ENCODE peak calls at places on chromosomes 1 and 21, in seven cellular contexts. I, M, S, F, N, R and O are unnamed samples.

GRCh38 chr21:27424601-27425000 is 457.7 kb upstream of the ADAMTS5 start:
- DNase-seq in I (no peak), M (peak), S (no peak), F (no peak), N (peak), R (no peak), O (no peak)

GRCh38 chr1:202958544-202959275 is 598 bp upstream of the ADIPOR1 start:
- DNase-seq in I (no peak), M (no peak), S (no peak), F (no peak), N (no peak), R (no peak), O (no peak)

GRCh38 chr1:34923490-34923889 is 6.0 kb downstream of the DLGAP3 start:
- DNase-seq in I (no peak), M (no peak), S (no peak), F (no peak), N (no peak), R (no peak), O (no peak)

GRCh38 chr1:190000365-190000872 is 477.2 kb downstream of the BRINP3 start:
- DNase-seq in I (no peak), M (no peak), S (no peak), F (no peak), N (peak), R (no peak), O (no peak)

GRCh38 chr1:24964811-24965570 is 34.9 kb upstream of the RUNX3 start:
- DNase-seq in I (peak), M (no peak), S (no peak), F (no peak), N (peak), R (peak), O (no peak)

GRCh38 chr1:172041102-172041501 is 199.8 kb downstream of the DNM3 start:
- DNase-seq in I (no peak), M (no peak), S (no peak), F (no peak), N (no peak), R (no peak), O (no peak)

GRCh38 chr1:77056525-77056924 is 162.7 kb downstream of the PIGK start:
- DNase-seq in I (no peak), M (no peak), S (no peak), F (no peak), N (no peak), R (no peak), O (no peak)

GRCh38 chr1:12851779-12852178 is 3.3 kb upstream of the HNRNPCL1 start:
- DNase-seq in I (no peak), M (no peak), S (no peak), F (no peak), N (no peak), R (no peak), O (no peak)

GRCh38 chr21:40051801-40052200 is 184.6 kb downstream of the PCP4 start:
- DNase-seq in I (no peak), M (no peak), S (no peak), F (no peak), N (no peak), R (no peak), O (no peak)

GRCh38 chr1:96253281-96254035 is 468.1 kb upstream of the PTBP2 start:
- DNase-seq in I (no peak), M (no peak), S (no peak), F (no peak), N (no peak), R (no peak), O (no peak)

GRCh38 chr1:221741364-221741970 is 422 bp downstream of the DUSP10 start:
- DNase-seq in I (no peak), M (peak), S (no peak), F (no peak), N (no peak), R (peak), O (no peak)

GRCh38 chr1:51957618-51958017 is 32.9 kb downstream of the RAB3B start:
- DNase-seq in I (no peak), M (no peak), S (no peak), F (no peak), N (no peak), R (no peak), O (no peak)

GRCh38 chr1:55049914-55050278 is 10.5 kb downstream of the PCSK9 start:
- DNase-seq in I (no peak), M (no peak), S (no peak), F (no peak), N (peak), R (no peak), O (no peak)

GRCh38 chr1:24870551-24871195 is 59.4 kb downstream of the RUNX3 start:
- DNase-seq in I (peak), M (no peak), S (no peak), F (no peak), N (no peak), R (no peak), O (no peak)

GRCh38 chr1:8396912-8397406 is 79.0 kb downstream of the SLC45A1 start:
- DNase-seq in I (peak), M (peak), S (no peak), F (no peak), N (peak), R (no peak), O (no peak)

GRCh38 chr1:14606632-14607031 is 8.1 kb downstream of the KAZN start:
- DNase-seq in I (no peak), M (no peak), S (no peak), F (no peak), N (no peak), R (no peak), O (no peak)

GRCh38 chr21:36323032-36323431 is 3.0 kb downstream of the MORC3 start:
- DNase-seq in I (no peak), M (no peak), S (no peak), F (no peak), N (no peak), R (no peak), O (no peak)

DNA sequence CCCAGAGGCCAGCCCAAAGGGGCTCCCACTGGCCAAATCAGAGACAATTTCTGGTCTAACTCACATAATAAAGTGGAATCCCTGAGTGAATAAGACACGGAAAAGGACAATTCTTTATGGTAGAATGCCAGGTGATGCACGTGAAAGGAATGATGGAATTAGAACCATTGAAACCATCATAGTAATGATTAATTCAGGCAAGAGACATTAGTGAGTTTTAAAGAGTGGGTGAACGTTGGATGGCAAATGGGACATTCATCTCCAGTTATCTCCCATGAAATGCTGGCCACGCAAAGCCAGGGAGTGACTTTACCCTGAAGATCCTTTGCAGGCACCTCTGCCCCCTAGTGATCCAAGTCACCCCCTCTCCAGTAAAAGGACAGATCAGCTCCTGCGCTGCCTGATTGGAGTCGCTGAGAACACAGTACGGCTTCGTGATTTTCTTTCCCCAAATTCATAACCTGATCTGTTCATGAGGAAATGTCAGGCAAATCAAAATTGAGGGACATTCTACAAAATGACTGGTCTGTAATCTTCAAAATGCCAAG is 87.5 kb downstream of the AJAP1 start:
- DNase-seq in I (no peak), M (no peak), S (no peak), F (no peak), N (no peak), R (no peak), O (no peak)
- TF ChIP-seq CTCF in I (no peak), M (no peak), S (no peak), F (no peak), N (no peak), R (no peak), O (no peak)

GRCh38 chr1:168822911-168823310 is 93.9 kb upstream of the DPT start:
- DNase-seq in I (no peak), M (no peak), S (no peak), F (no peak), N (no peak), R (no peak), O (no peak)

GRCh38 chr1:168823988-168824387 is 95.0 kb upstream of the DPT start:
- DNase-seq in I (no peak), M (no peak), S (no peak), F (no peak), N (no peak), R (no peak), O (no peak)

GRCh38 chr1:168826269-168826668 is 97.3 kb upstream of the DPT start:
- DNase-seq in I (no peak), M (no peak), S (no peak), F (no peak), N (no peak), R (no peak), O (no peak)

GRCh38 chr1:168825129-168825528 is 96.1 kb upstream of the DPT start:
- DNase-seq in I (no peak), M (no peak), S (no peak), F (no peak), N (no peak), R (no peak), O (no peak)

DNA sequence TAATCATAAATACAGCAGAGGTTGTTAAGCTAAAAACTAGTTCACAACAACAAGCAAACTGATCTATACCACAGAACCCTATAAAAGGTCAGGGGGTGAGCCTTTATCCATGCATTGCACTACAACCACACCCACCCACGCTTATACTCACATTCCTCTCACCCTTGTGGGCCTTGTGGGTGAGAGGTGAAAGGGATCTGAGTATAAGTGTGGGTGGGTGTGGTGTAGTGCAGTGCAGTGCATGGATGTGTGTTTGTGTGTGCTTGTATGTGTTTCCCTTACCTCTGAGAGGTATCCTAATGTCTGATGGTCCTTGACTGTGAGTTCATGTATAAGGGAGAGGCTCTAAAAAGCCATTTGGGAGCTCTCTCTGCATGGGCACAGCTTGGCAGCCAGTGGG is 95.4 kb upstream of the DPT start:
- DNase-seq in I (no peak), M (no peak), S (no peak), F (no peak), N (no peak), R (no peak), O (no peak)
- TF ChIP-seq CTCF in I (no peak), M (no peak), S (no peak), F (no peak), N (no peak), R (no peak), O (no peak)

GRCh38 chr1:214957330-214958137 is 125.0 kb upstream of the KCNK2 start:
- DNase-seq in I (no peak), M (peak), S (no peak), F (no peak), N (peak), R (no peak), O (no peak)

GRCh38 chr1:214958491-214958890 is 124.0 kb upstream of the KCNK2 start:
- DNase-seq in I (no peak), M (no peak), S (no peak), F (no peak), N (no peak), R (no peak), O (no peak)

GRCh38 chr1:214952648-214953047 is 129.9 kb upstream of the KCNK2 start:
- DNase-seq in I (no peak), M (no peak), S (no peak), F (no peak), N (no peak), R (no peak), O (no peak)
- TF ChIP-seq CTCF in I (no peak), M (peak), S (no peak), F (no peak), N (no peak), R (no peak), O (no peak)

DNA sequence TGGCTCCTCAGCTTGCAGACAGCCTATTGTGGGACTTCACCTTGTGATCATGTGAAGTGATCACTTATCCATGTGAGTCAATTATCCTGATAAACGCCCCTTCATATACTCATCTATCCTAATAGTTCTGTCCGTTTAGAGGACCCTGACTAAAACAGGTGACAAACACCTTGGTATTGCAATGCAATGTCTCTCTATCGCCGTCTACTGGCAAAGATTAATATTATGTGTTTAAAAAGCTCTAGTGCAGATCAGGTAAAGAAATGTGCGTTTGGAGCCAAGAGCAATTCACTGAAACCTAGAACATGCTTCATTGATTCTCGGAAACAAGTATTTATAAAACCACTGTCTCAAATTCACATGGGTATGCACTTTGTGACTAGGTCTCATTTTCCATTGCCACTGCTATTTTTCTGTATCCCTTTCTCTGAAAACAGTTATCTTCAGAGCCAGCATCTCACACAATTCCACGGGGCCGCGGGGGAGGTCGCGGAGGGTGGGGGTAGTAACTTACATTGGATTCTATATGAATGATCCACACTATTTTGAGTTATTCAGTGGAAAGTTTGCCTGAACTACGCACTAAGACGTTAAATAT is 554.6 kb upstream of the NCAM2 start:
- DNase-seq in I (no peak), M (no peak), S (no peak), F (no peak), N (no peak), R (no peak), O (no peak)
- TF ChIP-seq CTCF in I (no peak), M (peak), S (peak), F (no peak), N (peak), R (no peak), O (no peak)

GRCh38 chr1:11355594-11356467 is 82.8 kb downstream of the UBIAD1 start:
- DNase-seq in I (no peak), M (no peak), S (no peak), F (no peak), N (no peak), R (no peak), O (no peak)

GRCh38 chr1:11350265-11350664 is 77.3 kb downstream of the UBIAD1 start:
- DNase-seq in I (no peak), M (no peak), S (no peak), F (no peak), N (no peak), R (no peak), O (no peak)

GRCh38 chr1:11354893-11355593 is 82.0 kb downstream of the UBIAD1 start:
- DNase-seq in I (no peak), M (no peak), S (no peak), F (no peak), N (no peak), R (no peak), O (no peak)

GRCh38 chr1:11357291-11357690 is 84.3 kb downstream of the UBIAD1 start:
- DNase-seq in I (no peak), M (no peak), S (no peak), F (no peak), N (no peak), R (no peak), O (no peak)

DNA sequence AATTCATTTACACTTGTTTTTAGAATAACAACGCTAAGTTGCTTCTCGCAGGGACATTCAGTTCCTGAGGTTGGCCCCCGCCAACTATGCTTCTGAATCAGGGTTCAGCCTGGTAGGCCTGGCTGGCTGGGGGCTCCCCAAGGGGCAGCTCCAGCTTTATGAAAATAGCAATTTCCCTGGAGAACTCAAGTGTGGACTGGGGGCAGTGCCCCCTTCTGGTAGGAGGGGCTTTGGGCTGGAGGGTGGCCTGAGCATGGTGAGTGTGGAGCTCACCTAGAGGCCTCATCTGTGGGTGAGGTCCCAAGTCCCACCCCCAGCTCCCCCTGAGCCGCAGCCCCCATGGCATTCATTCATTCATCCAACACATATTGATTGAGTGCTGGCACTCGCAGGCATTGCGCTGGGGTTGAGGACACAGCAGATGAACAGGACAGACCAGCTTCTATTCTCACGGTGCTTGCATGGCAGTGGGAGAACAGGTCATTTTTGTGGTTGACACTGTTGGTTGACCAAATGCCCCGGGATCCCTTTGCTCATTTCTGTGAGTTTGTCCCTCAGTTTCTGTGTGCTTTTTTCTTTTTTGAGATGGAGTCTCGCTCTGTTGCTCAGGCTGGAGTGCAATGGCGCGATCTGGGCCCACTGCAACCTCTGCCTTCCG is 79.2 kb downstream of the UBIAD1 start:
- DNase-seq in I (no peak), M (no peak), S (no peak), F (no peak), N (no peak), R (no peak), O (no peak)
- TF ChIP-seq CTCF in I (no peak), M (peak), S (no peak), F (no peak), N (no peak), R (no peak), O (no peak)